ENCODE peak calls at places on chromosomes 11 and 22, in seven cellular contexts. M is activated CD8-positive, alpha-beta memory T cell treated with anti-CD3 and anti-CD28 coated beads, Interleukin-2, amount 10 ng/mL, durations not matched to agents 7 days and 5 days; N is HT-29; Q is skeletal muscle cell; I is cortex of kidney; A is RPMI8226; W is upper lobe of left lung. C is an unnamed sample.
A peak's percentile ranks its signal among the peaks of the same experiment; 100 is the strongest.

GRCh38 chr11:114399903-114400221 is 449 bp downstream of the C11orf71 start:
- DNase-seq in M (no peak), N (peak; percentile 85), Q (no peak), I (no peak), A (peak; percentile 62), W (peak; percentile 92), C (peak; percentile 48)

GRCh38 chr11:122601131-122602125 is 54.1 kb upstream of the UBASH3B start:
- DNase-seq in M (no peak), N (no peak), Q (peak; percentile 95), I (no peak), A (no peak), W (no peak), C (no peak)

GRCh38 chr11:118214210-118214914 is 10.4 kb downstream of the JAML start:
- DNase-seq in M (no peak), N (no peak), Q (no peak), I (no peak), A (peak; percentile 45), W (no peak), C (peak; percentile 32)

GRCh38 chr11:2265396-2265795 is 5.0 kb downstream of the ASCL2 start:
- DNase-seq in M (peak; percentile 53), N (no peak), Q (no peak), I (no peak), A (peak; percentile 73), W (no peak), C (peak; percentile 34)

GRCh38 chr11:1302041-1302460 is 7.4 kb downstream of the TOLLIP start:
- DNase-seq in M (no peak), N (no peak), Q (no peak), I (no peak), A (no peak), W (peak; percentile 72), C (no peak)

GRCh38 chr11:106840993-106841392 is 177.3 kb downstream of the GUCY1A2 start:
- DNase-seq in M (no peak), N (no peak), Q (no peak), I (no peak), A (no peak), W (no peak), C (no peak)

GRCh38 chr22:27100789-27101188 is 443.4 kb downstream of the MIAT start:
- DNase-seq in M (no peak), N (no peak), Q (no peak), I (no peak), A (no peak), W (peak; percentile 56), C (no peak)

GRCh38 chr11:21893468-21893867 is 299.4 kb upstream of the ANO5 start:
- DNase-seq in M (no peak), N (no peak), Q (no peak), I (no peak), A (no peak), W (no peak), C (no peak)

GRCh38 chr11:61532136-61533038 is 23.8 kb downstream of the LRRC10B start:
- DNase-seq in M (peak; percentile 49), N (peak; percentile 87), Q (no peak), I (no peak), A (peak; percentile 73), W (no peak), C (peak; percentile 41)

GRCh38 chr11:116343270-116343669 is 429.5 kb downstream of the BUD13 start:
- DNase-seq in M (peak; percentile 30), N (no peak), Q (no peak), I (no peak), A (no peak), W (no peak), C (no peak)

C was measured in MM.1S.